ENCODE peak calls at places on chromosomes 12 and 14, in seven cellular contexts. One of them, this sample, is unnamed.
A peak's percentile ranks its signal among the peaks of the same experiment; 100 is the strongest.

GRCh38 chr12:75542942-75543341 is 31.5 kb upstream of the KRR1 start:
- DNase-seq in psoas muscle: no peak
- DNase-seq in esophagus squamous epithelium: no peak
- DNase-seq in IMR-90: peak; percentile 71
- DNase-seq in heart right ventricle: no peak
- DNase-seq in HCT116: no peak
- DNase-seq in ovary: no peak
- DNase-seq in this sample: no peak

GRCh38 chr12:12749433-12749832 is 32.3 kb downstream of the CDKN1B start:
- DNase-seq in psoas muscle: no peak
- DNase-seq in esophagus squamous epithelium: no peak
- DNase-seq in IMR-90: no peak
- DNase-seq in heart right ventricle: no peak
- DNase-seq in HCT116: no peak
- DNase-seq in ovary: peak; percentile 58
- DNase-seq in this sample: no peak

GRCh38 chr12:2339022-2339431 is 286.2 kb downstream of the CACNA1C start:
- DNase-seq in psoas muscle: no peak
- DNase-seq in esophagus squamous epithelium: no peak
- DNase-seq in IMR-90: peak; percentile 96
- DNase-seq in heart right ventricle: no peak
- DNase-seq in HCT116: no peak
- DNase-seq in ovary: no peak
- DNase-seq in this sample: no peak

GRCh38 chr14:96088911-96089310 is 49.7 kb downstream of the C14orf132 start:
- DNase-seq in psoas muscle: no peak
- DNase-seq in esophagus squamous epithelium: no peak
- DNase-seq in IMR-90: no peak
- DNase-seq in heart right ventricle: no peak
- DNase-seq in HCT116: no peak
- DNase-seq in ovary: no peak
- DNase-seq in this sample: no peak

GRCh38 chr12:75739916-75740315 is 228.5 kb upstream of the KRR1 start:
- DNase-seq in psoas muscle: no peak
- DNase-seq in esophagus squamous epithelium: no peak
- DNase-seq in IMR-90: no peak
- DNase-seq in heart right ventricle: no peak
- DNase-seq in HCT116: no peak
- DNase-seq in ovary: no peak
- DNase-seq in this sample: no peak

GRCh38 chr12:82359115-82359478 is 768 bp downstream of the METTL25 start:
- DNase-seq in psoas muscle: no peak
- DNase-seq in esophagus squamous epithelium: no peak
- DNase-seq in IMR-90: no peak
- DNase-seq in heart right ventricle: no peak
- DNase-seq in HCT116: no peak
- DNase-seq in ovary: no peak
- DNase-seq in this sample: peak; percentile 16

GRCh38 chr12:70443274-70443673 is 77.2 kb downstream of the KCNMB4 start:
- DNase-seq in psoas muscle: no peak
- DNase-seq in esophagus squamous epithelium: no peak
- DNase-seq in IMR-90: no peak
- DNase-seq in heart right ventricle: no peak
- DNase-seq in HCT116: no peak
- DNase-seq in ovary: no peak
- DNase-seq in this sample: no peak

GRCh38 chr14:74771409-74771808 is 8.3 kb downstream of the YLPM1 start:
- DNase-seq in psoas muscle: no peak
- DNase-seq in esophagus squamous epithelium: no peak
- DNase-seq in IMR-90: no peak
- DNase-seq in heart right ventricle: no peak
- DNase-seq in HCT116: no peak
- DNase-seq in ovary: no peak
- DNase-seq in this sample: no peak

GRCh38 chr14:103624860-103625259 is 4.2 kb upstream of the KLC1 start:
- DNase-seq in psoas muscle: peak; percentile 82
- DNase-seq in esophagus squamous epithelium: no peak
- DNase-seq in IMR-90: peak; percentile 66
- DNase-seq in heart right ventricle: peak; percentile 63
- DNase-seq in HCT116: peak; percentile 56
- DNase-seq in ovary: peak; percentile 49
- DNase-seq in this sample: peak; percentile 48

GRCh38 chr12:9149372-9149771 is 33.7 kb upstream of the A2M start:
- DNase-seq in psoas muscle: no peak
- DNase-seq in esophagus squamous epithelium: no peak
- DNase-seq in IMR-90: no peak
- DNase-seq in heart right ventricle: no peak
- DNase-seq in HCT116: peak; percentile 16
- DNase-seq in ovary: no peak
- DNase-seq in this sample: no peak

GRCh38 chr14:75165586-75166391 is 10.6 kb downstream of the TMED10 start:
- DNase-seq in psoas muscle: no peak
- DNase-seq in esophagus squamous epithelium: no peak
- DNase-seq in IMR-90: no peak
- DNase-seq in heart right ventricle: no peak
- DNase-seq in HCT116: no peak
- DNase-seq in ovary: no peak
- DNase-seq in this sample: peak; percentile 36

GRCh38 chr12:81141220-81141619 is 63.3 kb downstream of the ACSS3 start:
- DNase-seq in psoas muscle: no peak
- DNase-seq in esophagus squamous epithelium: no peak
- DNase-seq in IMR-90: no peak
- DNase-seq in heart right ventricle: no peak
- DNase-seq in HCT116: no peak
- DNase-seq in ovary: no peak
- DNase-seq in this sample: no peak

GRCh38 chr12:1890810-1891209 is 27.6 kb downstream of the CACNA2D4 start:
- DNase-seq in psoas muscle: no peak
- DNase-seq in esophagus squamous epithelium: no peak
- DNase-seq in IMR-90: no peak
- DNase-seq in heart right ventricle: no peak
- DNase-seq in HCT116: no peak
- DNase-seq in ovary: no peak
- DNase-seq in this sample: no peak

GRCh38 chr12:115736360-115736759 is 541.1 kb downstream of the MED13L start:
- DNase-seq in psoas muscle: no peak
- DNase-seq in esophagus squamous epithelium: no peak
- DNase-seq in IMR-90: no peak
- DNase-seq in heart right ventricle: no peak
- DNase-seq in HCT116: no peak
- DNase-seq in ovary: no peak
- DNase-seq in this sample: no peak

DNA sequence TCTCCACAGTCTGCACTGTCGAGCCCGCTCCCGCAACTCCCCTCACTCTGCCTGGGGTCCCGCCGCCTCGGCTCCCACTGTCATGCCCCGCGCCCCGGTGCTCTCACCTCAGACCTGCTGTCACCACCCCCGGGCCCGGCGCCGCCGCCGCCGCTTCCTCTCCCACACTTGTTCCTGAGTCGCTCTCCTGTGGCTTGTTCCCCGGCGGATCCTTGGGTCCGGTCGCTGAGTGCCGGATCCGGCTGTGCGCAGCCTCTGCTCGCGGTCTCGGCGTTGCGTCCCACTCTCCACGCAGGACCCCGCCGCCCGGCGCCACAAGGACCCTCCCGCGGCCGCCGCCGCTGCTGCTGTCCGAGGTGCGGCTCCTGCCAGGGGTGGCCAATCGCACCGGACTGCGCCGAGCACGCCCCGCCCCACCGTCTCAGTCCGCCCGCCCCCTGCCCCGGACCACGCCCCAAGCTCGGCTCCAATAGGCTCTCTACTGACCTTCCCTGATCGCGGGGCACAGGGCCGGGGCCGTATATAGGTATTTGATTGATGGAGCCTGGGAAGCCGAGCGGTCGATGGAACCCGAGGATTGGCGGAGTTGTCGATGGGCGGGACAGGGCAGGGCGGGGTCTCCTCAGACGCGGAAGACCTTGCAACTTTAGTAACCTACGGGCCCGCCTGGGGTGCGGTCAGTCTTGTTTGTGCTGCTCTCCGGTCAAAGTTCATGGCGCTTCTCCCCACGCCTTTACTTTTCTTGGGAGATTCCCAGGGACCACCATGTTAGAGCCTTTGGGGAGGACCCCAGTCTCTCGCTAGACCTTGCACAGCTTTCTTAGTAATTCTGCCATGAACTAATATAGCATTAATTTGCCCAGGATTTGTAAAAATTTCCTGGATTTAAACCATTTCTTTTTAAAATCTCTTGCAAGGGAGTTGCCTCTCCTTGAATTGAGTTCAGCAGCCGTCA is at the start of gene TAOK3:
- DNase-seq in psoas muscle: peak; percentile 98
- DNase-seq in esophagus squamous epithelium: peak; percentile 99
- DNase-seq in IMR-90: peak; percentile 97
- DNase-seq in heart right ventricle: peak; percentile 99
- DNase-seq in HCT116: peak; percentile 97
- DNase-seq in ovary: peak; percentile 99
- DNase-seq in this sample: peak; percentile 99
- H3K4me1 ChIP-seq in psoas muscle: peaks cover 45% of the 10 kb centered on the region
- H3K4me1 ChIP-seq in esophagus squamous epithelium: peaks cover 14% of the 10 kb centered on the region
- H3K4me1 ChIP-seq in IMR-90: peaks cover 1% of the 10 kb centered on the region
- H3K4me1 ChIP-seq in heart right ventricle: peaks cover 65% of the 10 kb centered on the region
- H3K4me1 ChIP-seq in HCT116: no peaks in the 10 kb centered on the region
- H3K4me1 ChIP-seq in ovary: peaks cover 6% of the 10 kb centered on the region
- H3K4me1 ChIP-seq in this sample: peaks cover 38% of the 10 kb centered on the region

DNA sequence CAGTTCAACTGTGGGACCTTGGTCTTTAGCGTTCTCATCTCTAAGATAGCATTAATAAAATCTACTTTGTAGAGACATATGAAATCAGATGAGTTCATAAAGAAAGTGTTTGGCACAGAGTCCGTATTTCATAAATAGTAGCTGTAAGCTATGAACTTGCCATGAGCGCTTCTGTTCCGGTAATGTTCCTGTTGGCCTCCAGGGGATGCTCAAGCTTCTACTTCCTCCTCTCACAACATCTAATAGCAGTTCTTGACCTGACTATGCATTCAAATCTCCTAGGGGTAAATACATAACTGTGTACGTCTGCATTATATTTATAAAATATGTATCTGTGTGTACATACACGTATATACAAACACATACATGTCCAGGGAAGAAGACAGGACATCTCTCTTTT is 288.2 kb upstream of the TMPO start:
- DNase-seq in psoas muscle: no peak
- DNase-seq in esophagus squamous epithelium: no peak
- DNase-seq in IMR-90: peak; percentile 21
- DNase-seq in heart right ventricle: no peak
- DNase-seq in HCT116: peak; percentile 7
- DNase-seq in ovary: no peak
- DNase-seq in this sample: no peak
- TF ChIP-seq CTCF in psoas muscle: no peak
- TF ChIP-seq CTCF in esophagus squamous epithelium: no peak
- TF ChIP-seq CTCF in IMR-90: peak; percentile 50
- TF ChIP-seq CTCF in heart right ventricle: peak; percentile 4
- TF ChIP-seq CTCF in HCT116: peak; percentile 43
- TF ChIP-seq CTCF in ovary: no peak
- TF ChIP-seq CTCF in this sample: no peak

DNA sequence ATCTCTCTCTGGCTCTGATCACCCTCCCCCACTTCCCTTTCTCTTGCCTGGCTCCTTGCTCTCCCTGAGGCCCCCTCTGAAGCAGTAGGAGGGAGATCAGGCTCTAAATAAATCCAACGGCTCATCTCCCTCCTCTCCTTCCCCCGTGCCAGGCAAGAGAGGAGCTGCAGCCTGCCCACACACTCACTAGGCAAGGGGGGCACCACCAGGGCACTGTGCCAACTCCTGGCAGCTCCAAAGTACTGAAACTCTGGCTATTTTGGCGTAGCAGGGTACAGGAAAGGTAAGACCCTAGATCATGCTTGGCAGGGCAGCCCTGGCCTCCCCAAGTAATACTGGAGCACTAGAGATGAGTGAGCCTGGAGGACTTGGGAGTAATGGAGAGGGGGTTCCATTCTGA is 2.1 kb downstream of the CACNB3 start:
- DNase-seq in psoas muscle: no peak
- DNase-seq in esophagus squamous epithelium: no peak
- DNase-seq in IMR-90: no peak
- DNase-seq in heart right ventricle: no peak
- DNase-seq in HCT116: no peak
- DNase-seq in ovary: no peak
- DNase-seq in this sample: no peak
- H3K4me3 ChIP-seq in psoas muscle: no peak overlapping the region
- H3K4me3 ChIP-seq in esophagus squamous epithelium: no peak overlapping the region
- H3K4me3 ChIP-seq in IMR-90: no peak overlapping the region
- H3K4me3 ChIP-seq in heart right ventricle: no peak overlapping the region
- H3K4me3 ChIP-seq in HCT116: no peak overlapping the region
- H3K4me3 ChIP-seq in ovary: no peak overlapping the region
- H3K4me3 ChIP-seq in this sample: no peak overlapping the region

GRCh38 chr12:88579572-88579940 is 715 bp downstream of the KITLG start:
- DNase-seq in psoas muscle: peak; percentile 47
- DNase-seq in esophagus squamous epithelium: no peak
- DNase-seq in IMR-90: no peak
- DNase-seq in heart right ventricle: peak; percentile 31
- DNase-seq in HCT116: no peak
- DNase-seq in ovary: peak; percentile 37
- DNase-seq in this sample: peak; percentile 61

GRCh38 chr12:88579941-88580871 is at the start of gene KITLG:
- DNase-seq in psoas muscle: peak; percentile 82
- DNase-seq in esophagus squamous epithelium: no peak
- DNase-seq in IMR-90: peak; percentile 87
- DNase-seq in heart right ventricle: peak; percentile 83
- DNase-seq in HCT116: peak; percentile 76
- DNase-seq in ovary: peak; percentile 78
- DNase-seq in this sample: peak; percentile 88

GRCh38 chr12:88577537-88577936 is 2.7 kb downstream of the KITLG start:
- DNase-seq in psoas muscle: no peak
- DNase-seq in esophagus squamous epithelium: no peak
- DNase-seq in IMR-90: no peak
- DNase-seq in heart right ventricle: no peak
- DNase-seq in HCT116: peak; percentile 43
- DNase-seq in ovary: no peak
- DNase-seq in this sample: no peak

GRCh38 chr12:88578821-88579518 is 1.3 kb downstream of the KITLG start:
- DNase-seq in psoas muscle: peak; percentile 11
- DNase-seq in esophagus squamous epithelium: no peak
- DNase-seq in IMR-90: no peak
- DNase-seq in heart right ventricle: no peak
- DNase-seq in HCT116: no peak
- DNase-seq in ovary: no peak
- DNase-seq in this sample: peak; percentile 19

DNA sequence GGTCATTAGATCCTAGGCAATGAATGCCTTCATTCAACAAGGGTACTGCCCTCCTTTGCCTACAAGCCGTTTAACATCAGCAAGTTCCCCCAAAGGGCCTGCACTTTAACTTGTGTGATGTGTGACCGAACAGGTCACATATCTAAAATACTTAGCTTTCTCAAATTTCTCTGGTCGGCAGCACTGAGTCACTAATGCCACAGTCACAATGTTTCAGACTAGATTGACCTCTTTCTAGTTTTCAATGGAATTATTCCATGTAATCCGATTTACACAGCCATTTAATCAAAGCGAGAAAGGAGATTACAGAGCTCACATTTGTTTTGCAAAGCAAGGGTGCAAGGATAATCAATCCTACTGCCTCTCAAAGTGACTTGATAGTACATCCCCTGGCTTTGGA is 2.0 kb downstream of the KITLG start:
- DNase-seq in psoas muscle: no peak
- DNase-seq in esophagus squamous epithelium: no peak
- DNase-seq in IMR-90: no peak
- DNase-seq in heart right ventricle: no peak
- DNase-seq in HCT116: no peak
- DNase-seq in ovary: no peak
- DNase-seq in this sample: no peak
- H3K4me1 ChIP-seq in psoas muscle: peaks cover 4% of the 10 kb centered on the region
- H3K4me1 ChIP-seq in esophagus squamous epithelium: no peaks in the 10 kb centered on the region
- H3K4me1 ChIP-seq in IMR-90: peaks cover 10% of the 10 kb centered on the region
- H3K4me1 ChIP-seq in heart right ventricle: peaks cover 44% of the 10 kb centered on the region
- H3K4me1 ChIP-seq in HCT116: peaks cover 48% of the 10 kb centered on the region
- H3K4me1 ChIP-seq in ovary: peaks cover 10% of the 10 kb centered on the region
- H3K4me1 ChIP-seq in this sample: peaks cover 35% of the 10 kb centered on the region